ENCODE peak calls at places on chromosomes 13 and 19, in four cellular contexts. V, W, Y and Z are unnamed samples.

GRCh38 chr19:10088949-10089554 is 2.9 kb downstream of the SHFL start:
- DNase-seq in V (no peak), W (no peak), Y (no peak), Z (no peak)

GRCh38 chr19:6521718-6522646 is 8.8 kb upstream of the TNFSF9 start:
- DNase-seq in V (no peak), W (no peak), Y (no peak), Z (no peak)

GRCh38 chr19:18905520-18906236 is 9.7 kb upstream of the CERS1 start:
- DNase-seq in V (no peak), W (no peak), Y (no peak), Z (no peak)

GRCh38 chr13:43879323-43880181 is at the start of the genes CCDC122 and LACC1:
- DNase-seq in V (peak; percentile 47), W (no peak), Y (peak; percentile 76), Z (peak; percentile 79)

GRCh38 chr19:13214036-13214730 is 64.0 kb downstream of the IER2 start:
- DNase-seq in V (no peak), W (no peak), Y (no peak), Z (no peak)

GRCh38 chr19:18737954-18738351 is 53.2 kb downstream of the COMP start:
- DNase-seq in V (no peak), W (no peak), Y (no peak), Z (no peak)

GRCh38 chr13:49357694-49358093 is 86.2 kb downstream of the CAB39L start:
- DNase-seq in V (no peak), W (no peak), Y (no peak), Z (no peak)

GRCh38 chr13:97648171-97648880 is 214.4 kb downstream of the RAP2A start:
- DNase-seq in V (no peak), W (no peak), Y (no peak), Z (no peak)

GRCh38 chr19:2042485-2043268 is 8.4 kb downstream of the MKNK2 start:
- DNase-seq in V (no peak), W (no peak), Y (peak; percentile 69), Z (no peak)

DNA sequence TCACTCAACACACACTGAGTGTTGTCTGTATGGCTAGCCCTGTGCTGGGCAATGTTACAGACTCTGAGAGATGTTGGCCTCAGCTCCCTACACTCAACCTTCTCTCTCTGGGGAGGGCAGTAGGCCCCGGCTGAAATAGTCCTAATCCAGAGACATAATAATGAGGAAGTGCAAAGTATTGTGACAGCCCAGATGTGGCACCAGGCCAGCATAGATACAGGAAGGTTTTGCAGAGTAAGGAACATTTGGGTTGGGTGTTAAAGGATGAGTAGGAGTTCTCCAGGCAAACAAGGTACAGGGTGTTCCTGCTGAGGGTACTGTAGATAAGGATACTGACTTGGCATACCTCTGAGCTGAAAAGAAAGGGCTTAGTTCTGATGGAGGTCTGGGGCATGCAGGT is 2.4 kb downstream of the LIN7B start:
- DNase-seq in V (no peak), W (no peak), Y (no peak), Z (no peak)
- H3K4me1 ChIP-seq in V (peaks cover 25% of the 10 kb centered on the region), W (peaks cover 11% of the 10 kb centered on the region), Y (peaks cover 4% of the 10 kb centered on the region), Z (peaks cover 38% of the 10 kb centered on the region)

GRCh38 chr19:49004964-49005614 is 11.4 kb downstream of the RUVBL2 start:
- DNase-seq in V (no peak), W (no peak), Y (no peak), Z (no peak)
- H3K36me3 ChIP-seq in V (peaks cover 31% of the 10 kb centered on the region), W (peaks cover 4% of the 10 kb centered on the region), Y (peaks cover 79% of the 10 kb centered on the region), Z (peaks cover 80% of the 10 kb centered on the region)

GRCh38 chr13:110557610-110558305 is 3.8 kb downstream of the RAB20 start:
- DNase-seq in V (no peak), W (no peak), Y (no peak), Z (no peak)
- H3K4me1 ChIP-seq in V (peaks cover 15% of the 10 kb centered on the region), W (peaks cover 5% of the 10 kb centered on the region), Y (peaks cover 4% of the 10 kb centered on the region), Z (peaks cover 26% of the 10 kb centered on the region)

GRCh38 chr13:86445584-86446140 is 646.4 kb upstream of the SLITRK6 start:
- DNase-seq in V (no peak), W (no peak), Y (no peak), Z (no peak)
- H3K36me3 ChIP-seq in V (no peaks in the 10 kb centered on the region), W (no peaks in the 10 kb centered on the region), Y (no peaks in the 10 kb centered on the region), Z (no peaks in the 10 kb centered on the region)

GRCh38 chr13:29527511-29527910 is 68.0 kb downstream of the SLC7A1 start:
- DNase-seq in V (no peak), W (no peak), Y (no peak), Z (no peak)
- H3K4me1 ChIP-seq in V (no peaks in the 10 kb centered on the region), W (no peaks in the 10 kb centered on the region), Y (no peaks in the 10 kb centered on the region), Z (peaks cover 11% of the 10 kb centered on the region)

DNA sequence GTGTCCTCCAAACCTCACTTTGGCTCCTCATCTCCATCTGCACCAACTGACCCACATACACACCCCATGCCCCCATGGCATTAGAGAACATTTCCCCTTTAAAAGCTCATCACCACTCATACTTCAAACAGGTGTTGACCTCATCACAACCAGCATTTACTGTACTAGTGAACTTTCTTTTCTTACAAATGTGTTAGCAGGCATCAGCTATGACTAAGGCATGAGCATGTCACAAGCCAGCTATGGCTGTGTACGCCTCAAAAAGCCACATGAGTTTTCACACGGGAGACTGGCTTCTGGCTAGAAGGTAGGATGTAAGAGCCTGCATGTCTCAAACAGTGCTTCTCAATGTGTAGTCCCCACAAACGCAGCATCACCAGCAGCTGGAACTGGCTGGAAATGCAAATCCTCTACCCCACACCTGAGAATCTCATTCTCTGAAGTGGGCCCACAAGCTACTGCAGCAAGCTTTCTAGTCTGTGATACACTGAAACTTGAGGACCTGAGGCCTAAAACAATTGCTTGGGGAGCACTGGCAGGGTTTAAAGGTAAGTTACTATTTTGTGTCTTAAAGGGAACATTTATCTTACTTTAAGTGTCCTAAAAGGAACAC is 66.8 kb downstream of the TUBGCP3 start:
- DNase-seq in V (no peak), W (no peak), Y (no peak), Z (no peak)
- H3K36me3 ChIP-seq in V (no peaks in the 10 kb centered on the region), W (peaks cover 2% of the 10 kb centered on the region), Y (peaks cover 65% of the 10 kb centered on the region), Z (peaks cover 81% of the 10 kb centered on the region)

GRCh38 chr19:46299004-46299509 is 2.2 kb downstream of the HIF3A start:
- DNase-seq in V (no peak), W (no peak), Y (peak; percentile 96), Z (peak; percentile 87)
- H3K4me1 ChIP-seq in V (peaks cover 43% of the 10 kb centered on the region), W (no peaks in the 10 kb centered on the region), Y (peaks cover 33% of the 10 kb centered on the region), Z (peaks cover 22% of the 10 kb centered on the region)

GRCh38 chr13:70170689-70171088 is 62.4 kb upstream of the KLHL1 start:
- DNase-seq in V (no peak), W (no peak), Y (no peak), Z (no peak)
- H3K36me3 ChIP-seq in V (no peaks in the 10 kb centered on the region), W (no peaks in the 10 kb centered on the region), Y (no peaks in the 10 kb centered on the region), Z (no peaks in the 10 kb centered on the region)